ENCODE peak calls at places on chromosomes 13 and 19, in ten cellular contexts. One of them, this sample, is unnamed.

GRCh38 chr19:461664-462551 is 1.1 kb upstream of the SHC2 start:
- DNase-seq in PC-3: peak
- DNase-seq in NB4: no peak
- DNase-seq in left lung: no peak
- DNase-seq in fibroblast of lung: no peak
- DNase-seq in kidney epithelial cell: no peak
- DNase-seq in heart right ventricle: peak
- DNase-seq in kidney: no peak
- DNase-seq in breast epithelium: no peak
- DNase-seq in AG10803: no peak
- DNase-seq in this sample: no peak

GRCh38 chr19:44010468-44010867 is 7.7 kb downstream of the ZNF230 start:
- DNase-seq in PC-3: no peak
- DNase-seq in left lung: no peak
- DNase-seq in kidney: no peak
- DNase-seq in AG10803: no peak
- DNase-seq in fibroblast of lung: no peak
- DNase-seq in heart right ventricle: no peak
- DNase-seq in kidney epithelial cell: no peak
- DNase-seq in breast epithelium: no peak
- DNase-seq in NB4: no peak
- DNase-seq in this sample: no peak

GRCh38 chr19:8361921-8362793 is 1.8 kb upstream of the ANGPTL4 start:
- DNase-seq in kidney: peak
- DNase-seq in PC-3: peak
- DNase-seq in heart right ventricle: peak
- DNase-seq in fibroblast of lung: peak
- DNase-seq in kidney epithelial cell: peak
- DNase-seq in left lung: peak
- DNase-seq in breast epithelium: peak
- DNase-seq in AG10803: peak
- DNase-seq in NB4: peak
- DNase-seq in this sample: peak

GRCh38 chr19:4063369-4064072 is 3.2 kb downstream of the ZBTB7A start:
- DNase-seq in breast epithelium: no peak
- DNase-seq in kidney epithelial cell: no peak
- DNase-seq in kidney: no peak
- DNase-seq in PC-3: no peak
- DNase-seq in heart right ventricle: no peak
- DNase-seq in AG10803: no peak
- DNase-seq in fibroblast of lung: no peak
- DNase-seq in left lung: no peak
- DNase-seq in NB4: no peak
- DNase-seq in this sample: no peak

GRCh38 chr19:36152886-36153525 is 759 bp upstream of the COX7A1 start:
- DNase-seq in NB4: no peak
- DNase-seq in PC-3: no peak
- DNase-seq in fibroblast of lung: no peak
- DNase-seq in left lung: no peak
- DNase-seq in heart right ventricle: no peak
- DNase-seq in kidney: no peak
- DNase-seq in AG10803: no peak
- DNase-seq in breast epithelium: no peak
- DNase-seq in kidney epithelial cell: no peak
- DNase-seq in this sample: no peak

GRCh38 chr19:10209305-10209704 is 14.6 kb upstream of the DNMT1 start:
- DNase-seq in heart right ventricle: no peak
- DNase-seq in kidney epithelial cell: no peak
- DNase-seq in breast epithelium: no peak
- DNase-seq in left lung: no peak
- DNase-seq in kidney: no peak
- DNase-seq in PC-3: peak
- DNase-seq in fibroblast of lung: peak
- DNase-seq in AG10803: peak
- DNase-seq in NB4: peak
- DNase-seq in this sample: no peak

GRCh38 chr19:50449236-50449899 is 16.7 kb downstream of the MYBPC2 start:
- DNase-seq in NB4: no peak
- DNase-seq in kidney: no peak
- DNase-seq in heart right ventricle: no peak
- DNase-seq in fibroblast of lung: no peak
- DNase-seq in breast epithelium: no peak
- DNase-seq in AG10803: no peak
- DNase-seq in left lung: no peak
- DNase-seq in PC-3: peak
- DNase-seq in kidney epithelial cell: no peak
- DNase-seq in this sample: no peak

GRCh38 chr19:47511681-47512080 is 3.2 kb downstream of the NAPA start:
- DNase-seq in left lung: no peak
- DNase-seq in fibroblast of lung: peak
- DNase-seq in breast epithelium: no peak
- DNase-seq in heart right ventricle: no peak
- DNase-seq in kidney epithelial cell: no peak
- DNase-seq in NB4: peak
- DNase-seq in PC-3: no peak
- DNase-seq in kidney: no peak
- DNase-seq in AG10803: peak
- DNase-seq in this sample: no peak

GRCh38 chr19:39671739-39672363 is 16.1 kb downstream of the LGALS16 start:
- DNase-seq in AG10803: peak
- DNase-seq in PC-3: peak
- DNase-seq in breast epithelium: no peak
- DNase-seq in heart right ventricle: no peak
- DNase-seq in kidney epithelial cell: no peak
- DNase-seq in NB4: peak
- DNase-seq in fibroblast of lung: peak
- DNase-seq in kidney: no peak
- DNase-seq in left lung: no peak
- DNase-seq in this sample: peak

GRCh38 chr19:56221851-56222250 is 19.8 kb downstream of the ZSCAN5C start:
- DNase-seq in left lung: no peak
- DNase-seq in fibroblast of lung: no peak
- DNase-seq in AG10803: no peak
- DNase-seq in heart right ventricle: no peak
- DNase-seq in kidney: no peak
- DNase-seq in kidney epithelial cell: no peak
- DNase-seq in PC-3: no peak
- DNase-seq in breast epithelium: no peak
- DNase-seq in NB4: no peak
- DNase-seq in this sample: no peak

GRCh38 chr19:56217039-56217949 is 15.2 kb downstream of the ZSCAN5C start:
- DNase-seq in fibroblast of lung: peak
- DNase-seq in breast epithelium: no peak
- DNase-seq in NB4: no peak
- DNase-seq in PC-3: no peak
- DNase-seq in kidney epithelial cell: no peak
- DNase-seq in kidney: no peak
- DNase-seq in AG10803: peak
- DNase-seq in left lung: no peak
- DNase-seq in heart right ventricle: peak
- DNase-seq in this sample: no peak

GRCh38 chr19:56223481-56223880 is 21.4 kb downstream of the ZSCAN5C start:
- DNase-seq in kidney epithelial cell: no peak
- DNase-seq in fibroblast of lung: no peak
- DNase-seq in heart right ventricle: no peak
- DNase-seq in left lung: no peak
- DNase-seq in kidney: no peak
- DNase-seq in AG10803: no peak
- DNase-seq in PC-3: no peak
- DNase-seq in NB4: no peak
- DNase-seq in breast epithelium: no peak
- DNase-seq in this sample: no peak

DNA sequence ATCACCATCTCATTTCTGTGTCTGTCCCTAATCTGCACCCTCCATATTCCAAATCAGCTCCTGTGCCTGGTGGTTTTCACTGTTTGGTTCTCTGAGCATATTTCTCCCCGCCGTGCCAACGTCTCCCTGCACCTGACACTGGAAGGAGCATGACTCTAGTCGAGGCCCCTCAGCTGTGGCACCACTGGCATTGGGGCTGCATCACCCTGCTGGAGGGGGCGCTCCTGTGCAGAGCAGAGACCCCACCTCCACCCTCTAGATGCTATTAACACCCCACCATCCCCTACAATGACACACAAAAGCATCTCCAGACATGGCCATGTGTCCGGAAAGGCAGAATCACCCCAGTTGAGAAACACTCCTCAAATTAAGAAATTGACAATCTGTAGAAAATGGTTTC is 20.8 kb downstream of the ZSCAN5C start:
- DNase-seq in AG10803: no peak
- DNase-seq in PC-3: no peak
- DNase-seq in left lung: no peak
- DNase-seq in NB4: no peak
- DNase-seq in heart right ventricle: no peak
- DNase-seq in kidney epithelial cell: no peak
- DNase-seq in breast epithelium: no peak
- DNase-seq in fibroblast of lung: no peak
- DNase-seq in kidney: no peak
- DNase-seq in this sample: no peak
- H3K4me3 ChIP-seq in AG10803: no peak
- H3K4me3 ChIP-seq in PC-3: no peak
- H3K4me3 ChIP-seq in left lung: no peak
- H3K4me3 ChIP-seq in NB4: no peak
- H3K4me3 ChIP-seq in heart right ventricle: no peak
- H3K4me3 ChIP-seq in kidney epithelial cell: no peak
- H3K4me3 ChIP-seq in breast epithelium: no peak
- H3K4me3 ChIP-seq in fibroblast of lung: no peak
- H3K4me3 ChIP-seq in kidney: no peak
- H3K4me3 ChIP-seq in this sample: no peak

GRCh38 chr13:33838567-33839131 is 20.7 kb downstream of the RFC3 start:
- DNase-seq in heart right ventricle: no peak
- DNase-seq in AG10803: peak
- DNase-seq in kidney epithelial cell: no peak
- DNase-seq in fibroblast of lung: peak
- DNase-seq in NB4: no peak
- DNase-seq in left lung: no peak
- DNase-seq in kidney: no peak
- DNase-seq in breast epithelium: no peak
- DNase-seq in PC-3: no peak
- DNase-seq in this sample: no peak
- H3K4me3 ChIP-seq in heart right ventricle: no peak
- H3K4me3 ChIP-seq in AG10803: peak
- H3K4me3 ChIP-seq in kidney epithelial cell: no peak
- H3K4me3 ChIP-seq in fibroblast of lung: peak
- H3K4me3 ChIP-seq in NB4: no peak
- H3K4me3 ChIP-seq in left lung: no peak
- H3K4me3 ChIP-seq in kidney: no peak
- H3K4me3 ChIP-seq in breast epithelium: no peak
- H3K4me3 ChIP-seq in PC-3: no peak
- H3K4me3 ChIP-seq in this sample: no peak

GRCh38 chr13:76884167-76884566 is 2.0 kb downstream of the KCTD12 start:
- DNase-seq in breast epithelium: no peak
- DNase-seq in NB4: peak
- DNase-seq in kidney epithelial cell: no peak
- DNase-seq in fibroblast of lung: peak
- DNase-seq in heart right ventricle: peak
- DNase-seq in PC-3: no peak
- DNase-seq in AG10803: peak
- DNase-seq in left lung: peak
- DNase-seq in kidney: peak
- DNase-seq in this sample: no peak

GRCh38 chr13:76885203-76886004 is 801 bp downstream of the KCTD12 start:
- DNase-seq in left lung: peak
- DNase-seq in PC-3: peak
- DNase-seq in kidney: peak
- DNase-seq in breast epithelium: peak
- DNase-seq in NB4: peak
- DNase-seq in fibroblast of lung: peak
- DNase-seq in AG10803: peak
- DNase-seq in heart right ventricle: peak
- DNase-seq in kidney epithelial cell: no peak
- DNase-seq in this sample: no peak

GRCh38 chr13:76884571-76885202 is 1.5 kb downstream of the KCTD12 start:
- DNase-seq in heart right ventricle: no peak
- DNase-seq in NB4: peak
- DNase-seq in AG10803: peak
- DNase-seq in breast epithelium: no peak
- DNase-seq in left lung: no peak
- DNase-seq in PC-3: peak
- DNase-seq in fibroblast of lung: peak
- DNase-seq in kidney: no peak
- DNase-seq in kidney epithelial cell: no peak
- DNase-seq in this sample: no peak

GRCh38 chr13:76879876-76880270 is 6.3 kb downstream of the KCTD12 start:
- DNase-seq in AG10803: no peak
- DNase-seq in breast epithelium: no peak
- DNase-seq in kidney: no peak
- DNase-seq in fibroblast of lung: no peak
- DNase-seq in PC-3: no peak
- DNase-seq in kidney epithelial cell: no peak
- DNase-seq in left lung: no peak
- DNase-seq in NB4: no peak
- DNase-seq in heart right ventricle: no peak
- DNase-seq in this sample: no peak

DNA sequence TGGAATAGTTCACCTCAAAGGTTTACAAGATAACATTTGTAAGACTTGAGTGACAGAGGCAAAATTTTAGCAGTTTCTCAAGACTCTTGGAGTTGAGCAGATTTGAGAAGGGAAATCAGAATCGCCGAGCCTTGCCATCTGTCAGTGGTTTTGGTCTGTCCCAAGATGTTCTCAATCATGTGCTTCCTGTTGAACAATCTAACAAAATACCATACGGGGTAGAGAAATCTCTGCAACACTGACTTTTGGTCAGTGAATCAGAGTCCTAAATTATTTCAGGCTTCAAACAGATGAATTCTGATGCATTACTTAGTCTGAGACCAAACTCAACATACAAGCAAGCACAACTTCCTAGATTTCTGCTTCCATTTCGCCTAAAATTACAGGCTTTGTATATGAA is 3.8 kb downstream of the KCTD12 start:
- DNase-seq in fibroblast of lung: peak
- DNase-seq in heart right ventricle: no peak
- DNase-seq in AG10803: peak
- DNase-seq in breast epithelium: no peak
- DNase-seq in left lung: no peak
- DNase-seq in kidney: no peak
- DNase-seq in NB4: peak
- DNase-seq in PC-3: no peak
- DNase-seq in kidney epithelial cell: no peak
- DNase-seq in this sample: no peak
- H3K4me3 ChIP-seq in fibroblast of lung: peak
- H3K4me3 ChIP-seq in heart right ventricle: no peak
- H3K4me3 ChIP-seq in AG10803: peak
- H3K4me3 ChIP-seq in breast epithelium: peak
- H3K4me3 ChIP-seq in left lung: peak
- H3K4me3 ChIP-seq in kidney: no peak
- H3K4me3 ChIP-seq in NB4: no peak
- H3K4me3 ChIP-seq in PC-3: no peak
- H3K4me3 ChIP-seq in kidney epithelial cell: no peak
- H3K4me3 ChIP-seq in this sample: peak

GRCh38 chr19:54366811-54367210 is 2.1 kb upstream of the LAIR1 start:
- DNase-seq in heart right ventricle: no peak
- DNase-seq in PC-3: no peak
- DNase-seq in kidney epithelial cell: no peak
- DNase-seq in breast epithelium: no peak
- DNase-seq in AG10803: no peak
- DNase-seq in NB4: no peak
- DNase-seq in left lung: no peak
- DNase-seq in kidney: no peak
- DNase-seq in fibroblast of lung: no peak
- DNase-seq in this sample: no peak

GRCh38 chr19:54369082-54369691 is 4.5 kb upstream of the LAIR1 start:
- DNase-seq in fibroblast of lung: no peak
- DNase-seq in heart right ventricle: no peak
- DNase-seq in NB4: peak
- DNase-seq in kidney: no peak
- DNase-seq in breast epithelium: no peak
- DNase-seq in kidney epithelial cell: no peak
- DNase-seq in left lung: no peak
- DNase-seq in PC-3: no peak
- DNase-seq in AG10803: no peak
- DNase-seq in this sample: no peak

GRCh38 chr19:54364775-54365257 is at the start of gene LAIR1:
- DNase-seq in fibroblast of lung: no peak
- DNase-seq in breast epithelium: no peak
- DNase-seq in left lung: peak
- DNase-seq in kidney: peak
- DNase-seq in PC-3: no peak
- DNase-seq in kidney epithelial cell: no peak
- DNase-seq in heart right ventricle: peak
- DNase-seq in AG10803: no peak
- DNase-seq in NB4: peak
- DNase-seq in this sample: no peak
- H3K4me3 ChIP-seq in fibroblast of lung: no peak
- H3K4me3 ChIP-seq in breast epithelium: peak
- H3K4me3 ChIP-seq in left lung: peak
- H3K4me3 ChIP-seq in kidney: no peak
- H3K4me3 ChIP-seq in PC-3: no peak
- H3K4me3 ChIP-seq in kidney epithelial cell: no peak
- H3K4me3 ChIP-seq in heart right ventricle: no peak
- H3K4me3 ChIP-seq in AG10803: no peak
- H3K4me3 ChIP-seq in NB4: peak
- H3K4me3 ChIP-seq in this sample: peak

This sample was measured in esophagus muscularis mucosa.